ENCODE peak calls at places on chromosomes 12 and 14, in four cellular contexts. I is cardiac fibroblast, Y is upper lobe of right lung, C is heart left ventricle. R is an unnamed sample.

GRCh38 chr14:56534656-56535055 is 44.9 kb upstream of the TMEM260 start:
- DNase-seq in I (no peak), C (no peak), Y (no peak), R (no peak)

GRCh38 chr12:109496306-109496705 is 18.9 kb downstream of the UBE3B start:
- DNase-seq in I (no peak), Y (no peak), C (no peak), R (no peak)

GRCh38 chr12:63940295-63940997 is 95.9 kb downstream of the SRGAP1 start:
- DNase-seq in I (no peak), Y (no peak), C (no peak), R (no peak)

GRCh38 chr12:23906329-23906728 is 43.1 kb downstream of the SOX5 start:
- DNase-seq in Y (no peak), C (peak; percentile 37), I (peak; percentile 71), R (no peak)

GRCh38 chr14:58193542-58193941 is 6.4 kb upstream of the ACTR10 start:
- DNase-seq in Y (no peak), I (peak; percentile 9), C (no peak), R (no peak)

GRCh38 chr14:65972346-65972745 is 513.8 kb upstream of the CCDC196 start:
- DNase-seq in C (no peak), I (peak; percentile 21), Y (no peak), R (no peak)

GRCh38 chr12:106645074-106645421 is 62.2 kb downstream of the RFX4 start:
- DNase-seq in I (no peak), Y (peak; percentile 75), C (no peak), R (no peak)

GRCh38 chr12:127165567-127166392 is 1101.2 kb upstream of the TMEM132C start:
- DNase-seq in C (peak; percentile 93), Y (peak; percentile 93), I (peak; percentile 84), R (peak; percentile 47)

GRCh38 chr12:27434673-27435565 is 11.6 kb upstream of the SMCO2 start:
- DNase-seq in Y (no peak), I (peak; percentile 25), C (no peak), R (no peak)

GRCh38 chr14:79275367-79275655 is 936.0 kb downstream of the DIO2 start:
- DNase-seq in I (no peak), Y (no peak), C (no peak), R (no peak)

GRCh38 chr14:79278798-79279644 is 932.3 kb downstream of the DIO2 start:
- DNase-seq in Y (peak; percentile 92), C (peak; percentile 78), I (peak; percentile 85), R (peak; percentile 33)

GRCh38 chr14:79278286-79278797 is 933.0 kb downstream of the DIO2 start:
- DNase-seq in I (no peak), C (no peak), Y (no peak), R (no peak)

GRCh38 chr14:79271122-79271521 is 940.2 kb downstream of the DIO2 start:
- DNase-seq in C (no peak), Y (no peak), I (no peak), R (no peak)

GRCh38 chr14:79274641-79275366 is 936.5 kb downstream of the DIO2 start:
- DNase-seq in I (peak; percentile 5), Y (no peak), C (no peak), R (no peak)
- TF ChIP-seq CTCF in I (peak; percentile 25), Y (no peak), C (no peak), R (no peak)

GRCh38 chr12:49672351-49673181 is 34.6 kb downstream of the FMNL3 start:
- DNase-seq in I (no peak), Y (no peak), C (no peak), R (no peak)

GRCh38 chr12:49675137-49675536 is 32.1 kb downstream of the FMNL3 start:
- DNase-seq in I (no peak), C (no peak), Y (no peak), R (no peak)

GRCh38 chr12:49674318-49674985 is 32.8 kb downstream of the FMNL3 start:
- DNase-seq in Y (no peak), C (no peak), I (peak; percentile 41), R (no peak)

GRCh38 chr12:49671051-49671765 is 36.0 kb downstream of the FMNL3 start:
- DNase-seq in Y (no peak), I (no peak), C (no peak), R (no peak)

GRCh38 chr12:49673446-49674317 is 33.5 kb downstream of the FMNL3 start:
- DNase-seq in I (peak; percentile 95), C (peak; percentile 93), Y (peak; percentile 91), R (no peak)
- TF ChIP-seq CTCF in I (peak; percentile 49), C (peak; percentile 13), Y (peak; percentile 48), R (no peak)

GRCh38 chr12:66152732-66153131 is 17.1 kb downstream of the TMBIM4 start:
- DNase-seq in Y (no peak), I (peak; percentile 67), C (no peak), R (no peak)

GRCh38 chr12:66143868-66144267 is 13.3 kb upstream of the LLPH start:
- DNase-seq in I (no peak), Y (no peak), C (no peak), R (no peak)

GRCh38 chr12:66144796-66145754 is 14.5 kb upstream of the LLPH start:
- DNase-seq in Y (no peak), C (no peak), I (peak; percentile 94), R (no peak)

GRCh38 chr12:66154776-66155175 is 15.0 kb downstream of the TMBIM4 start:
- DNase-seq in Y (no peak), C (no peak), I (peak; percentile 56), R (no peak)

DNA sequence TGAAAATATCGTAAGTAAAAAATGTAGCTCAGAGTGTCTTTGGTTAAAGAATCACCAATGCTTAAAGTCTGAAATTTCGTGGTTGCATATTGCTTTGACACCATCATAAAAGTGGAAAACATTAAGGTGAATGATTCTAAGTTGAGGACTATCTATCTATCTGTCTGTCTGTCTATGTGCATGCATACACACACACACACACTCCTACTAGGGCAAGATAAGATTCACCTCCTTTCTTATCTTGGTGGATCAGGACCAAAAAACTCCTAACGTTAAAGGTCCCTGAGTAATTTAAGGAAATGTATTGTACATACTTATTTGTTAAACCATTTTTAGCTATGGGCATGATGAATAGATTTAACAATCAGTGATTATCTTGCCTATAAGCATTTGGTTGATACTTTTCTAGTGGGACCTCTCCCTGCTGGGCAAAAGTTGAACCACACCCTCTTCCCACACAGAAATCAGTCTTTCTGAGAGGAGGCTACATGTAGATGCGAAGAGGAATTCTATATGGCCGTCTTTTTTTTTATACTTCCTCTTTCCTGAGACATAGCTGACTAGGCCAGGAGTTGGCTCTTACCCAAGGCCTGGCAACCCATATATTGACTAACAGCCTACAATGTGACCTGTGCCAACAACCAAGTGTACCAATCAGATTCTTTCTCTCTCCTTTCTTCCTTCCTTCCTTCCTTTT is 19.3 kb upstream of the LLPH start:
- DNase-seq in I (peak; percentile 28), Y (no peak), C (no peak), R (no peak)
- TF ChIP-seq CTCF in I (peak; percentile 33), Y (peak; percentile 27), C (no peak), R (no peak)

GRCh38 chr14:69713976-69714716 is 52.8 kb upstream of the SRSF5 start:
- DNase-seq in C (no peak), I (no peak), Y (no peak), R (no peak)

GRCh38 chr14:69712637-69713088 is 54.3 kb upstream of the SRSF5 start:
- DNase-seq in I (no peak), Y (peak; percentile 89), C (no peak), R (no peak)

GRCh38 chr14:69712217-69712565 is 54.8 kb upstream of the SRSF5 start:
- DNase-seq in C (no peak), Y (no peak), I (no peak), R (no peak)

GRCh38 chr14:69711471-69712216 is 55.3 kb upstream of the SRSF5 start:
- DNase-seq in C (no peak), Y (no peak), I (no peak), R (no peak)

GRCh38 chr14:69713127-69713800 is 53.7 kb upstream of the SRSF5 start:
- DNase-seq in Y (no peak), I (no peak), C (no peak), R (no peak)
- TF ChIP-seq CTCF in Y (no peak), I (no peak), C (no peak), R (no peak)

GRCh38 chr14:28012629-28013415 is 753.8 kb upstream of the FOXG1 start:
- DNase-seq in Y (no peak), I (no peak), C (no peak), R (no peak)
- TF ChIP-seq CTCF in Y (no peak), I (no peak), C (no peak), R (no peak)

DNA sequence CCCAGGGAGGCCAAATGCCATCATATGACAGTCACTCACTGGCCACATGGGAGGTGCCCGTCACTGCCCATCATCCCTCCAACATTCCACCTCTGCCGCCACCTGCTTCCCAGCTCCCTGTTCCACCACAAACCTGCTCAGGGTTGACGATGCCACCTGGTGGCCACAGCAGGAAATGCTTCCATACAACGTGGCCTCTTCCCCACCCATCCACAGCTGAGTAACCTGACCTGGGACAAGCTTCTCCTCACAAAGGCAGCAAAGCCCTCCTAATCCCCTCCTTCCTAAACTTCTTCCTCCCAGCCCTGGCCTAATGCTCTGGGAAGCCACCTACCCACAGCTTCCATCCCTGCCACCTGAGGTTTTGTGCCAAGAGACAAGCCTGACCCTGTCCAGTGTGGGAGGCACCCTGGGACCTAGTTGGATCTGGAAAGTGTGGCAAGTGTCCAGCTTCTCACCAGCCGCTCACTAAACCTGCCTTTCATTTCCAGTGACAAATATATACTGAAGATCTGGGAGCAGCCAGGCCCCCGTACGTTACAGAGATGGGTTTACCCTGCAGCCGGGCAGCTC is 4.3 kb downstream of the DEGS2 start:
- DNase-seq in C (no peak), I (peak; percentile 53), Y (no peak), R (peak; percentile 51)
- TF ChIP-seq CTCF in C (peak; percentile 46), I (peak; percentile 72), Y (peak; percentile 58), R (peak; percentile 38)

GRCh38 chr14:22537436-22538310 is 51.4 kb downstream of the DAD1 start:
- DNase-seq in Y (no peak), C (no peak), I (no peak), R (no peak)
- TF ChIP-seq CTCF in Y (no peak), C (no peak), I (no peak), R (no peak)